ENCODE peak calls at places on chromosomes 3 and 15, in eight cellular contexts. E is effector memory CD8-positive, alpha-beta T cell; N is activated CD8-positive, alpha-beta memory T cell treated with anti-CD3 and anti-CD28 coated beads, Interleukin-2, amount 10 ng/mL, durations not matched to agents 7 days and 5 days; X is SW 1271; U is fibroblast of pulmonary artery; V is left cardiac atrium; L is amniotic stem cell; P is pulmonary artery endothelial cell. O is an unnamed sample.
A peak's percentile ranks its signal among the peaks of the same experiment; 100 is the strongest.

GRCh38 chr3:142315083-142315482 is 89.7 kb upstream of the GK5 start:
- DNase-seq in E (no peak), N (no peak), X (no peak), U (peak; percentile 69), V (no peak), L (no peak), P (no peak), O (no peak)

GRCh38 chr3:141150431-141150830 is 81.2 kb upstream of the PXYLP1 start:
- DNase-seq in E (no peak), N (no peak), X (no peak), U (no peak), V (no peak), L (no peak), P (no peak), O (no peak)

GRCh38 chr3:29430558-29430971 is 149.7 kb downstream of the RBMS3 start:
- DNase-seq in E (no peak), N (no peak), X (no peak), U (peak; percentile 66), V (no peak), L (peak; percentile 17), P (no peak), O (no peak)

GRCh38 chr15:63703641-63704040 is 106.5 kb downstream of the FBXL22 start:
- DNase-seq in E (no peak), N (no peak), X (no peak), U (no peak), V (no peak), L (no peak), P (no peak), O (no peak)

GRCh38 chr3:122944671-122945151 is 82.9 kb downstream of the SEMA5B start:
- DNase-seq in E (no peak), N (no peak), X (no peak), U (peak; percentile 49), V (no peak), L (no peak), P (no peak), O (peak; percentile 56)

GRCh38 chr3:50272911-50273688 is 4.2 kb downstream of the SEMA3B start:
- DNase-seq in E (peak; percentile 90), N (peak; percentile 92), X (no peak), U (peak; percentile 75), V (peak; percentile 86), L (no peak), P (no peak), O (peak; percentile 94)

GRCh38 chr3:151282921-151283320 is 4.6 kb upstream of the P2RY14 start:
- DNase-seq in E (no peak), N (no peak), X (peak; percentile 5), U (peak; percentile 82), V (no peak), L (no peak), P (peak; percentile 2), O (no peak)

GRCh38 chr3:174333640-174334039 is 525.5 kb upstream of the NAALADL2 start:
- DNase-seq in E (no peak), N (no peak), X (no peak), U (no peak), V (no peak), L (no peak), P (no peak), O (no peak)

GRCh38 chr3:124315215-124316033 is 323.5 kb upstream of the ROPN1 start:
- DNase-seq in E (no peak), N (no peak), X (no peak), U (peak; percentile 16), V (no peak), L (peak; percentile 30), P (no peak), O (no peak)

GRCh38 chr15:81160312-81161214 is 26.5 kb downstream of the CFAP161 start:
- DNase-seq in E (no peak), N (no peak), X (no peak), U (peak; percentile 96), V (peak; percentile 64), L (peak; percentile 36), P (peak; percentile 5), O (no peak)

GRCh38 chr3:138389144-138389601 is 40.8 kb downstream of the MRAS start:
- DNase-seq in E (no peak), N (no peak), X (no peak), U (peak; percentile 28), V (no peak), L (no peak), P (no peak), O (no peak)

GRCh38 chr3:143337387-143337786 is 217.8 kb downstream of the CHST2 start:
- DNase-seq in E (no peak), N (no peak), X (no peak), U (no peak), V (no peak), L (no peak), P (no peak), O (no peak)

GRCh38 chr3:187639912-187640822 is 30.0 kb downstream of the SST start:
- DNase-seq in E (no peak), N (no peak), X (no peak), U (no peak), V (no peak), L (no peak), P (no peak), O (no peak)

GRCh38 chr3:58015524-58015915 is 7.3 kb downstream of the FLNB start:
- DNase-seq in E (no peak), N (no peak), X (no peak), U (no peak), V (no peak), L (no peak), P (no peak), O (no peak)

GRCh38 chr3:133506215-133506901 is 67.1 kb upstream of the CDV3 start:
- DNase-seq in E (peak; percentile 7), N (peak; percentile 62), X (no peak), U (no peak), V (no peak), L (no peak), P (no peak), O (no peak)

GRCh38 chr3:116001063-116001765 is 377.9 kb downstream of the GAP43 start:
- DNase-seq in E (no peak), N (no peak), X (no peak), U (peak; percentile 38), V (no peak), L (no peak), P (no peak), O (no peak)

GRCh38 chr15:55856506-55856905 is 113.6 kb upstream of the PRTG start:
- DNase-seq in E (no peak), N (no peak), X (no peak), U (peak; percentile 56), V (no peak), L (no peak), P (peak; percentile 37), O (no peak)

GRCh38 chr3:132352556-132353143 is 35.4 kb downstream of the ACP3 start:
- DNase-seq in E (peak; percentile 57), N (peak; percentile 78), X (no peak), U (peak; percentile 84), V (peak; percentile 61), L (peak; percentile 15), P (peak; percentile 22), O (no peak)

GRCh38 chr15:78909791-78910228 is 35.0 kb downstream of the CTSH start:
- DNase-seq in E (peak; percentile 21), N (no peak), X (no peak), U (peak; percentile 64), V (no peak), L (no peak), P (no peak), O (no peak)

GRCh38 chr15:55334997-55335396 is 16.0 kb downstream of the PIGB start:
- DNase-seq in E (no peak), N (no peak), X (no peak), U (peak; percentile 35), V (no peak), L (no peak), P (no peak), O (no peak)

GRCh38 chr3:53938645-53939044 is 47.0 kb upstream of the SELENOK start:
- DNase-seq in E (peak; percentile 18), N (peak; percentile 43), X (no peak), U (peak; percentile 75), V (no peak), L (no peak), P (no peak), O (no peak)

GRCh38 chr3:135516143-135516542 is 449.4 kb upstream of the PPP2R3A start:
- DNase-seq in E (no peak), N (no peak), X (peak; percentile 7), U (no peak), V (no peak), L (no peak), P (no peak), O (no peak)

GRCh38 chr3:133905376-133905775 is 9.7 kb upstream of the RAB6B start:
- DNase-seq in E (no peak), N (no peak), X (no peak), U (no peak), V (no peak), L (no peak), P (no peak), O (no peak)

GRCh38 chr3:156535162-156535627 is 19.7 kb downstream of the SSR3 start:
- DNase-seq in E (no peak), N (peak; percentile 47), X (peak; percentile 44), U (peak; percentile 99), V (peak; percentile 70), L (peak; percentile 92), P (peak; percentile 91), O (no peak)